ENCODE peak calls at places on chromosome 15, in seven cellular contexts. U is DMS53; N is left cardiac atrium; T is HL-60; Z is bronchial epithelial cell; O is activated naive CD8-positive, alpha-beta T cell treated with anti-CD3 and anti-CD28 coated beads for 36 hours; M is suprapubic skin. C is an unnamed sample.

GRCh38 chr15:82393671-82394070 is 35.9 kb upstream of the GOLGA6L9 start:
- DNase-seq in N (no peak), T (no peak), U (no peak), O (no peak), M (no peak), Z (no peak), C (no peak)

GRCh38 chr15:41928637-41929620 is 35.1 kb upstream of the SPTBN5 start:
- DNase-seq in O (peak; percentile 55), T (no peak), U (no peak), Z (no peak), N (no peak), M (no peak), C (no peak)

GRCh38 chr15:73696641-73697001 is 12.4 kb downstream of the CD276 start:
- DNase-seq in N (no peak), O (no peak), Z (no peak), M (no peak), U (no peak), T (no peak), C (no peak)

GRCh38 chr15:59347915-59348314 is 24.8 kb downstream of the MYO1E start:
- DNase-seq in T (no peak), M (no peak), N (no peak), O (no peak), U (no peak), Z (no peak), C (no peak)

GRCh38 chr15:65195542-65196026 is 10.4 kb upstream of the CLPX start:
- DNase-seq in N (no peak), U (no peak), O (no peak), T (no peak), Z (no peak), M (no peak), C (no peak)

GRCh38 chr15:67042490-67043181 is 22.8 kb upstream of the SMAD3 start:
- DNase-seq in U (no peak), M (no peak), O (no peak), Z (no peak), N (no peak), T (peak; percentile 39), C (no peak)

GRCh38 chr15:70853270-70853854 is 595 bp downstream of the LARP6 start:
- DNase-seq in O (peak; percentile 21), Z (peak; percentile 33), M (no peak), U (peak; percentile 52), T (no peak), N (no peak), C (peak; percentile 68)

GRCh38 chr15:46408312-46408711 is 773.5 kb downstream of the SQOR start:
- DNase-seq in T (no peak), M (no peak), Z (no peak), O (no peak), U (no peak), N (no peak), C (no peak)

GRCh38 chr15:64640146-64640868 is 135.1 kb downstream of the RBPMS2 start:
- DNase-seq in Z (no peak), M (no peak), N (no peak), O (no peak), U (peak; percentile 53), T (peak; percentile 38), C (no peak)

GRCh38 chr15:90697180-90697579 is 20.0 kb upstream of the BLM start:
- DNase-seq in T (no peak), Z (no peak), O (no peak), U (no peak), N (no peak), M (no peak), C (no peak)

GRCh38 chr15:45499426-45499825 is 23.1 kb downstream of the SLC30A4 start:
- DNase-seq in N (no peak), O (no peak), U (no peak), T (no peak), Z (peak; percentile 12), M (no peak), C (no peak)

GRCh38 chr15:53031469-53031868 is 241.3 kb upstream of the ONECUT1 start:
- DNase-seq in O (no peak), U (no peak), N (no peak), T (no peak), M (no peak), Z (no peak), C (no peak)

GRCh38 chr15:82943176-82943575 is 9.3 kb downstream of the HOMER2 start:
- DNase-seq in Z (peak; percentile 36), T (no peak), M (no peak), U (no peak), N (no peak), O (no peak), C (no peak)

GRCh38 chr15:85026304-85027032 is 44.8 kb downstream of the PDE8A start:
- DNase-seq in N (peak; percentile 55), O (no peak), M (no peak), U (no peak), T (no peak), Z (no peak), C (no peak)

GRCh38 chr15:89928421-89928820 is 15.7 kb upstream of the ARPIN start:
- DNase-seq in U (no peak), Z (no peak), O (no peak), N (no peak), T (no peak), M (no peak), C (no peak)

GRCh38 chr15:69403611-69404010 is 10.5 kb upstream of the KIF23 start:
- DNase-seq in O (no peak), N (no peak), M (no peak), U (no peak), Z (peak; percentile 35), T (no peak), C (no peak)

GRCh38 chr15:88650556-88650955 is 11.7 kb downstream of the ISG20 start:
- DNase-seq in Z (no peak), N (no peak), T (no peak), U (no peak), M (peak; percentile 64), O (no peak), C (peak; percentile 50)

GRCh38 chr15:25527118-25527517 is 88.3 kb upstream of the UBE3A start:
- DNase-seq in U (no peak), M (no peak), O (no peak), T (no peak), Z (peak; percentile 9), N (no peak), C (no peak)

GRCh38 chr15:33377239-33377638 is 66.5 kb downstream of the RYR3 start:
- DNase-seq in U (no peak), T (no peak), O (no peak), N (no peak), Z (no peak), M (no peak), C (no peak)

GRCh38 chr15:48984021-48984420 is 20.3 kb upstream of the SHC4 start:
- DNase-seq in T (no peak), U (no peak), M (no peak), O (no peak), Z (no peak), N (no peak), C (no peak)

GRCh38 chr15:89633585-89633984 is 21.7 kb downstream of the KIF7 start:
- DNase-seq in U (no peak), Z (no peak), O (no peak), T (no peak), M (peak; percentile 56), N (no peak), C (no peak)

GRCh38 chr15:35301088-35301487 is 216.0 kb upstream of the NANOGP8 start:
- DNase-seq in Z (no peak), M (no peak), U (no peak), T (no peak), O (no peak), N (no peak), C (no peak)

GRCh38 chr15:101641894-101642293 is 10.3 kb downstream of the TM2D3 start:
- DNase-seq in U (peak; percentile 24), M (no peak), T (peak; percentile 77), O (no peak), N (no peak), Z (peak; percentile 71), C (no peak)

GRCh38 chr15:26882616-26883365 is 15.9 kb downstream of the GABRA5 start:
- DNase-seq in O (no peak), M (no peak), N (no peak), U (no peak), T (no peak), Z (no peak), C (no peak)

GRCh38 chr15:63339006-63339766 is 42.5 kb downstream of the CA12 start:
- DNase-seq in Z (peak; percentile 62), M (no peak), U (peak; percentile 74), O (no peak), N (no peak), T (no peak), C (no peak)

GRCh38 chr15:100383302-100384107 is 41.7 kb upstream of the ADAMTS17 start:
- DNase-seq in U (peak; percentile 85), Z (peak; percentile 34), N (no peak), O (no peak), M (no peak), T (peak; percentile 63), C (no peak)

GRCh38 chr15:42890161-42890913 is 30.2 kb downstream of the TTBK2 start:
- DNase-seq in U (no peak), O (no peak), Z (peak; percentile 98), T (no peak), N (no peak), M (no peak), C (no peak)

GRCh38 chr15:77617507-77618285 is 15.0 kb downstream of the LINGO1 start:
- DNase-seq in U (peak; percentile 55), M (no peak), N (no peak), O (no peak), Z (peak; percentile 13), T (peak; percentile 38), C (no peak)

GRCh38 chr15:101059381-101060341 is 140.5 kb downstream of the LRRK1 start:
- DNase-seq in M (no peak), N (no peak), Z (no peak), O (no peak), T (no peak), U (no peak), C (no peak)

GRCh38 chr15:40439461-40440299 is 1.1 kb upstream of the BAHD1 start:
- DNase-seq in U (peak; percentile 72), T (peak; percentile 57), O (peak; percentile 43), N (peak; percentile 49), Z (peak; percentile 39), M (no peak), C (no peak)

C was measured in sciatic nerve.